ENCODE peak calls at places on chromosomes 1 and 21, in six cellular contexts. E is tibial nerve, F is body of pancreas, Y is AG10803, Z is kidney, G is A549. Q is an unnamed sample.

GRCh38 chr1:245605480-245606156 is 450.8 kb downstream of the KIF26B start:
- DNase-seq in E (no peak), Y (peak), G (no peak), Z (no peak), F (peak), Q (peak)

GRCh38 chr1:204094262-204095247 is 21.6 kb downstream of the SOX13 start:
- DNase-seq in Y (no peak), E (no peak), Z (peak), F (no peak), G (no peak), Q (no peak)

GRCh38 chr1:8727809-8728213 is 89.6 kb downstream of the RERE start:
- DNase-seq in G (no peak), E (no peak), Z (no peak), F (peak), Y (peak), Q (no peak)

GRCh38 chr1:171251741-171252300 is 3.5 kb downstream of the FMO1 start:
- DNase-seq in Z (peak), E (no peak), F (peak), Y (no peak), G (peak), Q (peak)

GRCh38 chr21:36132691-36133090 is 2.2 kb upstream of the CBR3 start:
- DNase-seq in Z (no peak), Y (no peak), G (no peak), F (no peak), E (peak), Q (no peak)

GRCh38 chr1:167483790-167484189 is 34.5 kb downstream of the CD247 start:
- DNase-seq in F (no peak), Y (no peak), E (no peak), G (no peak), Z (no peak), Q (no peak)

GRCh38 chr1:178684542-178685000 is 40.5 kb upstream of the RALGPS2 start:
- DNase-seq in E (peak), Y (peak), G (peak), F (no peak), Z (no peak), Q (peak)

GRCh38 chr1:6127587-6128163 is 52.4 kb downstream of the CHD5 start:
- DNase-seq in E (peak), Z (peak), G (peak), Y (peak), F (peak), Q (peak)

GRCh38 chr21:17925900-17926299 is 106.7 kb upstream of the C21orf91 start:
- DNase-seq in Z (no peak), E (no peak), Y (peak), G (no peak), F (no peak), Q (peak)

GRCh38 chr21:17930102-17930501 is 110.9 kb upstream of the C21orf91 start:
- DNase-seq in Y (no peak), E (no peak), G (no peak), Z (no peak), F (no peak), Q (no peak)

GRCh38 chr21:17929514-17929913 is 110.4 kb upstream of the C21orf91 start:
- DNase-seq in G (no peak), Y (no peak), E (no peak), F (no peak), Z (no peak), Q (no peak)

GRCh38 chr21:17921579-17922530 is 102.7 kb upstream of the C21orf91 start:
- DNase-seq in F (no peak), G (no peak), Z (no peak), E (peak), Y (peak), Q (peak)

GRCh38 chr21:17925000-17925610 is 105.9 kb upstream of the C21orf91 start:
- DNase-seq in Y (peak), G (peak), E (peak), F (peak), Z (no peak), Q (peak)
- TF ChIP-seq CTCF in Y (peak), G (peak), E (peak), F (peak), Z (peak), Q (peak)

GRCh38 chr1:160399544-160400283 is 650 bp upstream of the VANGL2 start:
- DNase-seq in Z (no peak), F (no peak), G (no peak), E (no peak), Y (no peak), Q (no peak)
- H3K4me3 ChIP-seq in Z (peak), F (peak), G (peak), E (peak), Y (peak), Q (peak)

GRCh38 chr1:241423541-241424479 is 66.8 kb upstream of the RGS7 start:
- DNase-seq in Y (peak), F (peak), E (no peak), G (peak), Z (peak), Q (peak)
- TF ChIP-seq CTCF in Y (no peak), F (no peak), E (no peak), G (no peak), Z (no peak), Q (no peak)

DNA sequence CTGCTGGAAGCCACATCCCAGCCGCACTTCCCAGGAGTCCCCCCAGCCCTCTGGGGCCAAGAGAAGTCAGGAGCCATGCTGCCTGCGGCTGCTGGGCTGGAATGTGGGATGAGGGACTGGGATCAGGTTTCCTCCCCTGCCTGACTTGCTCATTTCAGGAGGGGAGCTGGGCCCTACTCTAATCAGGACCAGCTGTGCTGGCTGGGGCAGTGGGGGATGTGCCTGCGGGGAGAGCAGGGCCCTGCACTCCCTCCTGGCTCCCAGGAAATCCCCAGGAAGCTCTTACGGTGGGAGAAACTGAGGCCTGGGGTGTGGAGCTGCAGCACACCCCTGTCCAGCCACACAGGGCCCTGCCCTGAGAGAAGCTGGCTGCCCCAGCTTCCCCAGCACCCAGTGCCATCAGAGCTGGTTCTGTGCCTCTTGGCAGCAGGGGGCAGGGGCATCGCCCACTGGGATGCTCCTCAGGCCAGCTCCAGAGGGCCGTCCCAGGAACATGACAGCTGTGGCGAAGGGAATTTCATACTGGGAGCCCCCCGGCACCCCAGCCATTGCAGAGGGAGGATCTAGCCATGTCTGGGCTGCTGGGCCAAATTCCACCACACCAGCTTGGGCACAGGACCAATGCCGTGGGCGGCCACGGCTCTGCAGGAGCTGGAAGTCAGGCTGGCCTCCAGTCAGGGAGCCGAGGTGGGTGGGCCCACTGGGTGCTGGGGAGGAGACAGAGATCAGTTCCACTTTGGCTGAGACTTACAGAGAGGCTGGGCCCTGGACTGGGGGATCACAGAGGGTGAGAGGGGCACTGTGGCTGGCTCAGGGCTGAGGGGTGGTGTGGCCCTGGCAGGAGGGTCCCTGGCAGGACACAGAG is 21.3 kb upstream of the PRSS38 start:
- DNase-seq in F (peak), Z (peak), E (peak), Y (peak), G (no peak), Q (peak)
- H3K4me3 ChIP-seq in F (no peak), Z (no peak), E (no peak), Y (peak), G (no peak), Q (peak)

GRCh38 chr21:45767071-45768006 is 123.8 kb downstream of the PCBP3 start:
- DNase-seq in G (no peak), Y (peak), E (no peak), F (no peak), Z (no peak), Q (peak)

GRCh38 chr21:45769896-45770295 is 126.4 kb downstream of the PCBP3 start:
- DNase-seq in F (no peak), Z (no peak), E (no peak), G (no peak), Y (no peak), Q (no peak)

GRCh38 chr21:45768011-45768740 is 124.7 kb downstream of the PCBP3 start:
- DNase-seq in Z (no peak), F (no peak), E (no peak), G (no peak), Y (peak), Q (peak)

GRCh38 chr21:45769239-45769758 is 125.8 kb downstream of the PCBP3 start:
- DNase-seq in E (no peak), Y (no peak), F (no peak), G (no peak), Z (no peak), Q (no peak)

GRCh38 chr21:45768741-45769049 is 125.2 kb downstream of the PCBP3 start:
- DNase-seq in G (no peak), Z (no peak), Y (no peak), E (no peak), F (no peak), Q (no peak)
- TF ChIP-seq CTCF in G (no peak), Z (no peak), Y (no peak), E (no peak), F (no peak), Q (peak)

Q was measured in fibroblast of the aortic adventitia.